ENCODE peak calls at places on chromosomes 2 and 18, in five cellular contexts. W, T, Q, I and Z are unnamed samples.

GRCh38 chr2:53484521-53484920 is 283.1 kb upstream of the CHAC2 start:
- DNase-seq in I (no peak), T (no peak), Q (no peak), W (no peak), Z (no peak)

GRCh38 chr2:141911485-141912066 is 219.2 kb downstream of the LRP1B start:
- DNase-seq in W (no peak), T (no peak), Q (peak), I (peak), Z (no peak)

GRCh38 chr2:113183703-113184102 is 9.9 kb downstream of the PSD4 start:
- DNase-seq in Q (no peak), T (no peak), I (no peak), W (no peak), Z (no peak)

GRCh38 chr2:29697715-29698114 is 223.7 kb downstream of the ALK start:
- DNase-seq in I (no peak), Q (no peak), T (no peak), W (no peak), Z (no peak)

GRCh38 chr2:11872247-11872947 is 126.0 kb downstream of the LPIN1 start:
- DNase-seq in I (no peak), W (no peak), Q (peak), T (no peak), Z (no peak)

GRCh38 chr2:14401838-14402237 is 230.7 kb upstream of the LRATD1 start:
- DNase-seq in Q (no peak), W (no peak), T (no peak), I (no peak), Z (no peak)

GRCh38 chr18:36623681-36624080 is 205.1 kb downstream of the TPGS2 start:
- DNase-seq in Q (no peak), I (no peak), W (no peak), T (no peak), Z (no peak)

GRCh38 chr18:5158587-5158986 is 38.5 kb downstream of the AKAIN1 start:
- DNase-seq in Q (no peak), T (no peak), W (no peak), I (no peak), Z (no peak)

GRCh38 chr2:215931256-215931903 is 82.0 kb downstream of the MREG start:
- DNase-seq in W (peak), T (no peak), I (peak), Q (peak), Z (peak)

GRCh38 chr18:332721-333513 is 65.1 kb upstream of the THOC1 start:
- DNase-seq in T (no peak), Q (no peak), I (no peak), W (no peak), Z (no peak)

GRCh38 chr2:170264522-170264860 is 86.5 kb downstream of the MYO3B start:
- DNase-seq in W (no peak), I (no peak), Q (no peak), T (no peak), Z (no peak)

GRCh38 chr2:205002390-205002789 is 457.1 kb downstream of the PARD3B start:
- DNase-seq in W (no peak), I (no peak), Q (no peak), T (no peak), Z (no peak)

GRCh38 chr2:74148457-74149248 is 941 bp upstream of the BOLA3 start:
- DNase-seq in I (no peak), W (no peak), Q (no peak), T (no peak), Z (no peak)

GRCh38 chr2:95234806-95235205 is 27.5 kb downstream of the ZNF892 start:
- DNase-seq in Q (no peak), T (no peak), W (no peak), I (no peak), Z (no peak)

DNA sequence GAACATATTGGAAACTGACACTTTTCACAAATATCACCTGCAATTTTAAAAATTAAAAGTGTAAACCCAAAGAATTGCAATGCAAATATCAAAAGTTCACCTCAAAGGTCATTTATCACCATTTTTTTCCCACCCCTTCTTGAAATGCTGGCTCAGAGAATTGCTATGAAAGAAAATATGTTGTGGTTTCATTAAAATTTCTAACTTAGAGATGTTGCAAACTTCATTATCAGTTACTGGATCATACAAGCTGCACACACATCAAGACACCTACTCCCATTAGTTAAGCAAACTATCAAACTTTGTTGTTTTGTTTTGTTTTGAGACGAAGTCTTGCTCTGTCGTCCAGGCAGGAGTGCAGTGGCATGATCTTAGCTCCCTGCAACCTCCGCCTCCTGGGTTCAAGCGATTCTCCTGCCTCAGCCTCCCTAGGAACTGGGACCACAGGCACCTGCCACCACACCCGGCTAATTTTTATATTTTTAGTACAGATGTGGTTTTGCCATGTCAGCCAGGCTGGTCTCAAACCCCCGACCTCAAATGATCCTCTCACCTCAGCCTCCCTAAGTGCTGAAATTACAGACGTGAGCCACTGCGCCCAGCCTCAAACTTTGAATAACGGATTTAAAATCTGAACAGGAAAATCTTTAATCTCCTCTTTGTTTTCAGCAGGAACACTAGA is 37.0 kb downstream of the STK39 start:
- DNase-seq in W (no peak), T (no peak), Q (no peak), I (peak), Z (no peak)
- H3K27ac ChIP-seq in W (peak), T (no peak), Q (peak), I (peak), Z (no peak)

GRCh38 chr2:20615466-20616241 is 35.2 kb downstream of the HS1BP3 start:
- DNase-seq in W (no peak), T (no peak), Q (no peak), I (no peak), Z (no peak)
- H3K27ac ChIP-seq in W (no peak), T (no peak), Q (no peak), I (no peak), Z (no peak)

GRCh38 chr2:145918951-145919350 is 1399.0 kb upstream of the ZEB2 start:
- DNase-seq in Q (no peak), I (no peak), W (no peak), T (no peak), Z (no peak)

GRCh38 chr2:145914716-145915115 is 1394.8 kb upstream of the ZEB2 start:
- DNase-seq in I (no peak), T (no peak), W (no peak), Q (no peak), Z (no peak)

GRCh38 chr2:145916799-145917198 is 1396.9 kb upstream of the ZEB2 start:
- DNase-seq in W (no peak), T (no peak), Q (no peak), I (no peak), Z (no peak)

GRCh38 chr2:145919507-145919906 is 1399.6 kb upstream of the ZEB2 start:
- DNase-seq in I (no peak), Q (no peak), W (no peak), T (no peak), Z (no peak)
- H3K27ac ChIP-seq in I (no peak), Q (no peak), W (no peak), T (no peak), Z (no peak)

DNA sequence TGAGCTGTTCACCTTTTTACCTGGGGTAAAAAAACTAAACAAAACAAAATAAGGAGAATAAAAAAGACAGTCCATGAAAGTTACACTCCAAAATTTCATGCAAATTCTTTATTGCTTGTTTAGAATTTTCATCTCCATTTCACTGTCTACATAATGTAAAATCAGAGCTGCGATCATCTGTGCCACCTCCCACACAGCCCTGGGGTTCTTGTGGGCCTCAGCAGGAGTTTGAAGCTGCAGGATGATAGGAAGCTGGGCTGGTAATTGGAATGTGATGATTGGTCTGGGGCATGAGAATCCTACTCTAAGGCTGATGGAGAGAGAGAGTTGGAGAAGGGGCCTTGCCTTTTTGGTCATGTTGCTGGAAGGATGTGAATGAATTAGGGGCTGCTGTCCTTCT is 4.2 kb upstream of the LHCGR start:
- DNase-seq in Q (no peak), I (no peak), W (no peak), T (no peak), Z (no peak)
- H3K27ac ChIP-seq in Q (no peak), I (no peak), W (no peak), T (no peak), Z (no peak)

DNA sequence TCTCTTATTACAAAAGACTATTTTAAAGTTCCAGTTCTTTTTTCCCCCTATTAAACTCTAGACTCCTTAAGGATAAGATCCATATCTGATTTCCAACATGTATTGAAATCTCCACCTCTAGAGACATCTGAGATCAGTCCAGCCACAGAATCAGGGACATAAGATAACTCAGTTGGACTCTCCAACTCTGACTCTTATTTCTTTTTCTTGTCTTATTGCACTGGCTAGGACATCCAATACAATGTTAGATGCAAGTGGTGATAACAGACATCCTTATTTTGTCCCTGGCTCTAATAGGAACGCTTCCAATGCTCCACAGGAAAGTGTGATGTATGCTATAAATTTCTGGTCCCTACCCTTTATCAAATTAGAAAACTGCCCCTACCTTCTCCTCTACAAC is 158.1 kb downstream of the TNS1 start:
- DNase-seq in W (no peak), Q (no peak), T (no peak), I (no peak), Z (no peak)
- H3K27ac ChIP-seq in W (no peak), Q (no peak), T (no peak), I (no peak), Z (no peak)